ENCODE peak calls at places on chromosomes 4 and X, in nine cellular contexts. L is GM18507, Y is mucosa of gallbladder, E is choroid plexus epithelial cell, U is GM23248, B is HCT116, D is T-cell, V is HuH-7.5, F is fibroblast of pulmonary artery. Z is an unnamed sample.

GRCh38 chr4:111268769-111269414 is 646.0 kb upstream of the PITX2 start:
- DNase-seq in D (no peak), E (peak; percentile 29), F (peak; percentile 8), L (no peak), U (peak; percentile 51), B (no peak), V (no peak), Y (no peak), Z (no peak)

GRCh38 chr4:165326831-165327210 is 648 bp upstream of the MSMO1 start:
- DNase-seq in L (peak; percentile 5), V (peak; percentile 15), D (no peak), F (peak; percentile 49), Y (no peak), B (no peak), E (peak; percentile 48), U (peak; percentile 55), Z (no peak)

GRCh38 chr4:8072235-8072968 is 86.2 kb downstream of the ABLIM2 start:
- DNase-seq in F (no peak), B (no peak), Y (no peak), E (no peak), D (no peak), V (no peak), L (no peak), U (no peak), Z (no peak)

GRCh38 chrX:30027636-30028035 is 187.7 kb upstream of the MAGEB2 start:
- DNase-seq in E (no peak), U (no peak), Y (no peak), B (no peak), D (no peak), F (no peak), L (no peak), V (no peak), Z (no peak)

GRCh38 chrX:71618303-71618721 is at the start of gene CXCR3:
- DNase-seq in L (no peak), Y (no peak), U (no peak), V (no peak), D (peak; percentile 46), F (peak; percentile 38), E (no peak), B (no peak), Z (no peak)

GRCh38 chrX:70001269-70001668 is 48.5 kb downstream of the AWAT2 start:
- DNase-seq in Y (no peak), U (no peak), E (no peak), L (no peak), F (peak; percentile 80), B (no peak), D (no peak), V (no peak), Z (no peak)

GRCh38 chrX:129618997-129619396 is 35.8 kb downstream of the APLN start:
- DNase-seq in B (no peak), L (no peak), V (no peak), D (no peak), Y (peak; percentile 35), F (no peak), E (no peak), U (no peak), Z (no peak)

GRCh38 chrX:153922932-153923857 is 2.9 kb downstream of the ARHGAP4 start:
- DNase-seq in B (no peak), V (peak; percentile 75), D (no peak), L (no peak), E (peak; percentile 70), Y (peak; percentile 66), F (peak; percentile 70), U (peak; percentile 56), Z (no peak)

GRCh38 chr4:38071801-38072567 is 111.8 kb downstream of the PTTG2 start:
- DNase-seq in E (peak; percentile 65), L (no peak), D (no peak), U (no peak), Y (no peak), B (no peak), F (peak; percentile 70), V (no peak), Z (no peak)

GRCh38 chrX:97563531-97564133 is 679.9 kb downstream of the RPA4 start:
- DNase-seq in U (peak; percentile 78), Y (peak; percentile 36), L (peak; percentile 7), E (peak; percentile 81), F (peak; percentile 72), B (no peak), D (peak; percentile 28), V (no peak), Z (peak; percentile 15)

GRCh38 chrX:119826399-119826959 is 26.3 kb downstream of the UPF3B start:
- DNase-seq in D (no peak), Y (no peak), E (peak; percentile 46), V (no peak), F (peak; percentile 40), B (no peak), L (no peak), U (peak; percentile 63), Z (no peak)

GRCh38 chr4:146577111-146577510 is 55.4 kb upstream of the SLC10A7 start:
- DNase-seq in U (no peak), B (no peak), F (peak; percentile 26), E (peak; percentile 11), D (no peak), Y (no peak), L (no peak), V (no peak), Z (no peak)

Z was measured in memory B cell.